ENCODE peak calls at places on chromosomes 5 and 9, in eight cellular contexts. O, S, X, Q, J, M, G and N are unnamed samples. For H3K9me3, the result is how much of the 10 kb centered on the place peaks cover.

GRCh38 chr5:14400085-14400484 is 181.5 kb upstream of the OTULINL start:
- ATAC-seq in O (no peak), S (no peak), X (peak), Q (no peak), J (no peak), M (no peak), G (peak), N (peak)

GRCh38 chr5:139708877-139709586 is 60.9 kb downstream of the CXXC5 start:
- ATAC-seq in O (peak), S (peak), X (peak), Q (peak), J (no peak), M (peak), G (peak), N (peak)

GRCh38 chr9:69134412-69134811 is 39.7 kb upstream of the TJP2 start:
- ATAC-seq in O (no peak), S (no peak), X (no peak), Q (peak), J (no peak), M (no peak), G (no peak), N (no peak)

GRCh38 chr9:23571414-23572104 is 254.5 kb downstream of the ELAVL2 start:
- ATAC-seq in O (no peak), S (no peak), X (no peak), Q (no peak), J (no peak), M (no peak), G (no peak), N (no peak)

GRCh38 chr5:92064993-92065392 is 681.9 kb upstream of the ARRDC3 start:
- ATAC-seq in O (no peak), S (no peak), X (no peak), Q (no peak), J (no peak), M (no peak), G (no peak), N (no peak)

GRCh38 chr9:83355024-83355444 is 183.2 kb downstream of the FRMD3 start:
- ATAC-seq in O (no peak), S (no peak), X (peak), Q (no peak), J (no peak), M (no peak), G (no peak), N (peak)

GRCh38 chr5:157671592-157672330 is 428 bp downstream of the C5orf52 start:
- ATAC-seq in O (no peak), S (no peak), X (no peak), Q (no peak), J (no peak), M (no peak), G (no peak), N (no peak)

GRCh38 chr9:124676159-124676551 is 95.0 kb downstream of the NR6A1 start:
- ATAC-seq in O (no peak), S (no peak), X (peak), Q (no peak), J (no peak), M (no peak), G (no peak), N (no peak)

GRCh38 chr5:65203746-65204145 is 278.0 kb downstream of the ADAMTS6 start:
- ATAC-seq in O (no peak), S (no peak), X (no peak), Q (no peak), J (no peak), M (no peak), G (peak), N (no peak)

GRCh38 chr5:145976431-145977155 is 40.2 kb downstream of the SH3RF2 start:
- ATAC-seq in O (no peak), S (no peak), X (no peak), Q (peak), J (no peak), M (no peak), G (no peak), N (no peak)

GRCh38 chr5:10277773-10278630 is 27.9 kb downstream of the CCT5 start:
- ATAC-seq in O (no peak), S (no peak), X (no peak), Q (no peak), J (no peak), M (no peak), G (no peak), N (no peak)

GRCh38 chr9:127223810-127224177 is 40.8 kb upstream of the GARNL3 start:
- ATAC-seq in O (peak), S (peak), X (no peak), Q (no peak), J (no peak), M (peak), G (no peak), N (no peak)

GRCh38 chr9:7196467-7196866 is 438.7 kb downstream of the KDM4C start:
- ATAC-seq in O (no peak), S (no peak), X (no peak), Q (no peak), J (no peak), M (no peak), G (no peak), N (no peak)

GRCh38 chr5:138922494-138922893 is 47.4 kb upstream of the LRRTM2 start:
- ATAC-seq in O (no peak), S (no peak), X (no peak), Q (no peak), J (no peak), M (no peak), G (no peak), N (no peak)

GRCh38 chr5:9930156-9930555 is 300.0 kb upstream of the TAS2R1 start:
- ATAC-seq in O (no peak), S (no peak), X (no peak), Q (no peak), J (no peak), M (no peak), G (no peak), N (no peak)

GRCh38 chr9:130290353-130291181 is 25.0 kb downstream of the HMCN2 start:
- ATAC-seq in O (no peak), S (no peak), X (peak), Q (peak), J (no peak), M (no peak), G (no peak), N (peak)

GRCh38 chr5:6464441-6464840 is 15.8 kb downstream of the UBE2QL1 start:
- ATAC-seq in O (no peak), S (no peak), X (no peak), Q (no peak), J (no peak), M (no peak), G (no peak), N (no peak)

GRCh38 chr9:134970719-134971118 is 53.0 kb upstream of the FCN1 start:
- ATAC-seq in O (no peak), S (no peak), X (no peak), Q (no peak), J (no peak), M (no peak), G (no peak), N (no peak)

GRCh38 chr5:173637340-173637739 is 20.9 kb upstream of the BOD1 start:
- ATAC-seq in O (no peak), S (no peak), X (no peak), Q (no peak), J (no peak), M (no peak), G (no peak), N (no peak)

GRCh38 chr5:169356181-169356580 is 55.2 kb upstream of the SLIT3 start:
- ATAC-seq in O (no peak), S (no peak), X (no peak), Q (no peak), J (no peak), M (no peak), G (no peak), N (no peak)

GRCh38 chr5:112823656-112824055 is 37.4 kb upstream of the SRP19 start:
- ATAC-seq in O (no peak), S (no peak), X (no peak), Q (no peak), J (no peak), M (no peak), G (no peak), N (no peak)

DNA sequence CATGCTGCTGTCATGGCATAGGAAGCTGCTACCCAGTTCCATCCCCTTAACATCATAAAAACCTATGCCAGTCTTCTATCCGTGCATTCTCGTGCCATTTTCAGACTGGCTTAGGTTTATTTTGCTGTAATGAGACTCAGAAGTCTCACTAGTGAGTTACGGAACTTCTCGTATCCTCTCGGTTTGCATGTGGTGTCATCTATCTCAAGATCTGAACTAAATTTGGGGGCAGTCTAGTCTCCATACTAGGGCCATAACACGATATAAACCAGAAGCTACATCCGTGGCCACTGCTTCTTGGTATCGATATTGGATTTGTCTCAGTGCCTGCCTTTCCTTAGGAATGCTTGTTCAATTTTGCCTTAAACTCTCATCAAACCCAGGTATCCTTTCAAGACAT is 771.2 kb upstream of the CDH10 start:
- ATAC-seq in O (no peak), S (no peak), X (no peak), Q (no peak), J (no peak), M (no peak), G (no peak), N (no peak)
- H3K9me3 ChIP-seq in O (under half), S (under half), X (under half), Q (under half), J (under half), M (under half), G (under half), N (under half)

GRCh38 chr5:34544403-34544802 is 111.7 kb upstream of the RAI14 start:
- ATAC-seq in O (no peak), S (no peak), X (no peak), Q (no peak), J (no peak), M (no peak), G (no peak), N (no peak)
- H3K9me3 ChIP-seq in O (under half), S (under half), X (under half), Q (under half), J (under half), M (under half), G (under half), N (under half)

GRCh38 chr5:83764101-83764500 is 43.4 kb upstream of the HAPLN1 start:
- ATAC-seq in O (no peak), S (no peak), X (no peak), Q (no peak), J (no peak), M (no peak), G (no peak), N (no peak)

GRCh38 chr5:83767409-83767992 is 46.8 kb upstream of the HAPLN1 start:
- ATAC-seq in O (no peak), S (no peak), X (no peak), Q (no peak), J (no peak), M (no peak), G (no peak), N (no peak)
- H3K9me3 ChIP-seq in O (under half), S (half or more), X (under half), Q (under half), J (under half), M (under half), G (under half), N (under half)

GRCh38 chr5:180251887-180252286 is 40.0 kb downstream of the MAPK9 start:
- ATAC-seq in O (no peak), S (no peak), X (no peak), Q (no peak), J (no peak), M (no peak), G (no peak), N (no peak)
- H3K9me3 ChIP-seq in O (half or more), S (under half), X (under half), Q (under half), J (half or more), M (under half), G (half or more), N (under half)

GRCh38 chr5:141420855-141421488 is at the start of gene PCDHGA11:
- ATAC-seq in O (no peak), S (no peak), X (peak), Q (no peak), J (peak), M (no peak), G (peak), N (peak)
- H3K9me3 ChIP-seq in O (half or more), S (under half), X (under half), Q (under half), J (under half), M (under half), G (half or more), N (half or more)

GRCh38 chr5:2271280-2271679 is 388.6 kb upstream of the IRX4 start:
- ATAC-seq in O (no peak), S (no peak), X (no peak), Q (no peak), J (no peak), M (no peak), G (no peak), N (no peak)

GRCh38 chr5:2269656-2270055 is 386.9 kb upstream of the IRX4 start:
- ATAC-seq in O (no peak), S (no peak), X (no peak), Q (no peak), J (no peak), M (peak), G (no peak), N (no peak)

GRCh38 chr5:2272755-2273154 is 390.0 kb upstream of the IRX4 start:
- ATAC-seq in O (no peak), S (no peak), X (no peak), Q (no peak), J (no peak), M (no peak), G (no peak), N (no peak)

GRCh38 chr5:2270467-2270866 is 387.7 kb upstream of the IRX4 start:
- ATAC-seq in O (no peak), S (no peak), X (no peak), Q (no peak), J (no peak), M (no peak), G (no peak), N (no peak)

DNA sequence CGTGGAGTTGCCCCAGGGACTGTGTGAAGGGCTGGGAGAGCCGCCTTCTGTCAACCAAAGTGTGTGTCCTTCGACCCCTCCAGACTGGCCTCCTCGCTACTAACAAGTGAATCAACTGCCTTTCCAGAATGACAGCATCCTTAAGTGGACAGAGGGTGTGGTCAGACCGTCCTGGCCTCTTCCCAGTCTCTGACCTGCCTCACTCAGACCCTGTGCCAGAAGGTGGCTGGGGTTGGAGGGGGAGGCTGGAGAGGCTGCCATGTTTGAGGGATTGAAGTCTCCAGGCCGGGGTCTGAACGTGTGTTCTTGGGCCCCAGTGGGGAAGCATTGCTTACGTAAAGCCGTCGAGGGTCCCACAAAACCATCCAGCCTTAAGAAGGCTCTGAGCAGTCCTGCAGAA is 389.3 kb upstream of the IRX4 start:
- ATAC-seq in O (no peak), S (no peak), X (no peak), Q (no peak), J (no peak), M (no peak), G (no peak), N (no peak)
- H3K9me3 ChIP-seq in O (under half), S (under half), X (under half), Q (under half), J (under half), M (under half), G (under half), N (under half)

GRCh38 chr5:141258464-141258863 is 13.3 kb downstream of the PCDHB15 start:
- ATAC-seq in O (no peak), S (no peak), X (no peak), Q (no peak), J (no peak), M (no peak), G (no peak), N (no peak)
- H3K9me3 ChIP-seq in O (half or more), S (half or more), X (under half), Q (half or more), J (under half), M (half or more), G (under half), N (half or more)

DNA sequence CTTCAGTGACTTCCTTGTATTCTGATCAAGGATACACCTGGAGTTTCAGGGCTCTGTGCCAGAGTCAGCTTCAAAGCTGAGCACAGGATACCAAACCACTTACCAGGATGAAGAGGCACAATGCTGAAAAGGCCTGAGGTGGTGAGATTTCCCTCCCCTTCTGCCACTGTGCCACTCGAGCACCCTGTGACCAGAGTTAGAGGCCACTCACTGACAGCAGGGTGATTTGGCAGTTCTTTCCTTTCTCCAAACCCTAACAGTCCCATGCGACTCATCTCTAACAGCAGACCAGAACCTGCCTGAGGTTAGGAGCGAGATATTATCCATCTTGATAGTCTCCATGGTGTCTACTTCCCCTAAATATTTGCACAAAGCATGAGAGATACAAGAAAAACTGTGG is 1.8 kb downstream of the PLGRKT start:
- ATAC-seq in O (no peak), S (no peak), X (no peak), Q (no peak), J (no peak), M (no peak), G (no peak), N (no peak)
- H3K9me3 ChIP-seq in O (under half), S (under half), X (under half), Q (under half), J (under half), M (under half), G (under half), N (under half)

GRCh38 chr9:137945581-137945980 is 68.0 kb downstream of the CACNA1B start:
- ATAC-seq in O (no peak), S (no peak), X (no peak), Q (no peak), J (no peak), M (no peak), G (no peak), N (no peak)
- H3K9me3 ChIP-seq in O (under half), S (half or more), X (under half), Q (under half), J (under half), M (under half), G (under half), N (under half)

GRCh38 chr5:140753561-140753960 is 32.4 kb upstream of the PCDHA1 start:
- ATAC-seq in O (no peak), S (no peak), X (no peak), Q (no peak), J (no peak), M (no peak), G (no peak), N (no peak)
- H3K9me3 ChIP-seq in O (half or more), S (under half), X (under half), Q (under half), J (under half), M (under half), G (under half), N (under half)